ENCODE peak calls at places on chromosomes 13 and 19, in five cellular contexts. One of them, this sample, is unnamed.

GRCh38 chr19:13604902-13605586 is 98.8 kb upstream of the CACNA1A start:
- DNase-seq in IMR-90: no peak
- DNase-seq in cardiac muscle cell: no peak
- DNase-seq in cardiac fibroblast: no peak
- DNase-seq in astrocyte: no peak
- DNase-seq in this sample: no peak

GRCh38 chr13:45921337-45921736 is 69.8 kb upstream of the SIAH3 start:
- DNase-seq in IMR-90: no peak
- DNase-seq in cardiac fibroblast: no peak
- DNase-seq in astrocyte: no peak
- DNase-seq in cardiac muscle cell: no peak
- DNase-seq in this sample: no peak

GRCh38 chr19:53868892-53869804 is 1.5 kb downstream of the MYADM start:
- DNase-seq in cardiac muscle cell: peak
- DNase-seq in cardiac fibroblast: peak
- DNase-seq in astrocyte: peak
- DNase-seq in IMR-90: peak
- DNase-seq in this sample: peak

GRCh38 chr13:30551194-30551593 is 66.5 kb upstream of the USPL1 start:
- DNase-seq in astrocyte: no peak
- DNase-seq in IMR-90: peak
- DNase-seq in cardiac fibroblast: peak
- DNase-seq in cardiac muscle cell: peak
- DNase-seq in this sample: no peak

GRCh38 chr13:113049981-113050380 is 55.6 kb upstream of the F7 start:
- DNase-seq in cardiac muscle cell: no peak
- DNase-seq in astrocyte: no peak
- DNase-seq in cardiac fibroblast: no peak
- DNase-seq in IMR-90: no peak
- DNase-seq in this sample: no peak

GRCh38 chr19:30062331-30063183 is 120.5 kb downstream of the URI1 start:
- DNase-seq in cardiac fibroblast: no peak
- DNase-seq in cardiac muscle cell: no peak
- DNase-seq in IMR-90: no peak
- DNase-seq in astrocyte: no peak
- DNase-seq in this sample: no peak

GRCh38 chr19:32630338-32630737 is 44.6 kb downstream of the ANKRD27 start:
- DNase-seq in cardiac muscle cell: no peak
- DNase-seq in astrocyte: no peak
- DNase-seq in cardiac fibroblast: no peak
- DNase-seq in IMR-90: no peak
- DNase-seq in this sample: no peak

GRCh38 chr19:16035601-16036297 is 40.5 kb upstream of the TPM4 start:
- DNase-seq in astrocyte: no peak
- DNase-seq in IMR-90: no peak
- DNase-seq in cardiac fibroblast: no peak
- DNase-seq in cardiac muscle cell: no peak
- DNase-seq in this sample: no peak

GRCh38 chr13:75492389-75492788 is 10.4 kb upstream of the TBC1D4 start:
- DNase-seq in cardiac muscle cell: no peak
- DNase-seq in cardiac fibroblast: peak
- DNase-seq in IMR-90: peak
- DNase-seq in astrocyte: peak
- DNase-seq in this sample: no peak

GRCh38 chr13:95155093-95155492 is 146.2 kb downstream of the ABCC4 start:
- DNase-seq in IMR-90: no peak
- DNase-seq in cardiac muscle cell: no peak
- DNase-seq in astrocyte: no peak
- DNase-seq in cardiac fibroblast: peak
- DNase-seq in this sample: no peak

GRCh38 chr19:41339936-41340335 is 13.8 kb downstream of the TGFB1 start:
- DNase-seq in cardiac muscle cell: no peak
- DNase-seq in astrocyte: peak
- DNase-seq in IMR-90: peak
- DNase-seq in cardiac fibroblast: peak
- DNase-seq in this sample: no peak

GRCh38 chr19:37989855-37990254 is 82.8 kb downstream of the SIPA1L3 start:
- DNase-seq in cardiac fibroblast: peak
- DNase-seq in astrocyte: no peak
- DNase-seq in IMR-90: no peak
- DNase-seq in cardiac muscle cell: no peak
- DNase-seq in this sample: no peak

GRCh38 chr19:44588753-44589112 is 24.6 kb upstream of the IGSF23 start:
- DNase-seq in cardiac muscle cell: no peak
- DNase-seq in cardiac fibroblast: no peak
- DNase-seq in IMR-90: no peak
- DNase-seq in astrocyte: no peak
- DNase-seq in this sample: no peak

GRCh38 chr19:44590245-44591059 is 22.9 kb upstream of the IGSF23 start:
- DNase-seq in IMR-90: no peak
- DNase-seq in astrocyte: no peak
- DNase-seq in cardiac muscle cell: no peak
- DNase-seq in cardiac fibroblast: no peak
- DNase-seq in this sample: no peak

GRCh38 chr19:44592451-44592890 is 20.9 kb upstream of the IGSF23 start:
- DNase-seq in cardiac muscle cell: no peak
- DNase-seq in IMR-90: no peak
- DNase-seq in astrocyte: peak
- DNase-seq in cardiac fibroblast: peak
- DNase-seq in this sample: no peak

GRCh38 chr19:44585371-44586141 is 27.8 kb upstream of the IGSF23 start:
- DNase-seq in cardiac muscle cell: no peak
- DNase-seq in astrocyte: peak
- DNase-seq in cardiac fibroblast: peak
- DNase-seq in IMR-90: peak
- DNase-seq in this sample: no peak

DNA sequence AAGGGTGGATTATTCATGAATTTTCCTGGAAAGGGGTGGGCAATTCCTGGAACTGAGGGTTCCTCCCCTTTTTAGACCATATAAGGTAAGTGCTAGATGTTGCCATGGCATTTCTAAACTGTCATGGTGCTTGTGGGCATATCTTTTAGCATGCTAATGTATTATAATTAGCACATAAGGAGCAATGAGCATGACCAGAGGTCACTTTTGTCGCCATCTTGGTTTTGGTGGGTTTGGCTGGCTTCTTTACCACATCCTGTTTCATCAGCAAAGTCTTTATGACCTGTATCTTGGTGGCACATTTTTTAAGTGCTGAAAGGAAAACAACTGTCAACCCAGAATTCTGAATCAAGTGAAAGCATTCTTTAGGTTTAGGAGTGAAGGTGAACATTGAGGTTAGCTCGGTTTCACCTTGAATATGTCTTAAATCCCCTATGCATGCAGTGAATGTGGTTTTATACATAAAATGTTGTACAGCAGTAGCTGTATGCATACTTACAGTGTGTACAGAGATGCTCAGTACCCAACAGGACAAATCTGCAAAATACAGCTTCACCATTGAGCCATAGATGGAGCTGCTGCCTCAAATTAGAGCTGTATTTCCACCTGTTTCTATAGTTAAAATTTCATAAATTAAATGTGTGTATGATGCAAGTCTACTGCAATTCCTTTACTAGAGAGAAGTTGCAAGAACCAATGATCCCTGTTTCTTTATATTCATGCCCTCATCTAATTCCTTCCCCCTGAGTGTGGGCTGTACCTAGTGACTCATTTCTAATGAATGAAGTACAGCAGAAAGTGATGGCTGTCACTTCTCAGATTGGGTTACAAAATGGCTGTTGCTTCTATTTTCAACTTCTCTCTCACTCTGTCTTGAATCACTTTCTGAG is 25.3 kb upstream of the IGSF23 start:
- DNase-seq in IMR-90: peak
- DNase-seq in cardiac fibroblast: peak
- DNase-seq in cardiac muscle cell: no peak
- DNase-seq in astrocyte: peak
- DNase-seq in this sample: no peak
- TF ChIP-seq CTCF in IMR-90: peak
- TF ChIP-seq CTCF in cardiac fibroblast: peak
- TF ChIP-seq CTCF in cardiac muscle cell: peak
- TF ChIP-seq CTCF in astrocyte: peak
- TF ChIP-seq CTCF in this sample: no peak

GRCh38 chr13:27281420-27281819 is 10.8 kb downstream of the RASL11A start:
- DNase-seq in astrocyte: no peak
- DNase-seq in cardiac muscle cell: no peak
- DNase-seq in IMR-90: no peak
- DNase-seq in cardiac fibroblast: no peak
- DNase-seq in this sample: no peak
- TF ChIP-seq CTCF in astrocyte: no peak
- TF ChIP-seq CTCF in cardiac muscle cell: no peak
- TF ChIP-seq CTCF in IMR-90: no peak
- TF ChIP-seq CTCF in cardiac fibroblast: no peak
- TF ChIP-seq CTCF in this sample: no peak

GRCh38 chr13:49908637-49909036 is 27.5 kb downstream of the SPRYD7 start:
- DNase-seq in cardiac fibroblast: no peak
- DNase-seq in astrocyte: no peak
- DNase-seq in IMR-90: no peak
- DNase-seq in cardiac muscle cell: no peak
- DNase-seq in this sample: no peak
- TF ChIP-seq CTCF in cardiac fibroblast: no peak
- TF ChIP-seq CTCF in astrocyte: no peak
- TF ChIP-seq CTCF in IMR-90: no peak
- TF ChIP-seq CTCF in cardiac muscle cell: no peak
- TF ChIP-seq CTCF in this sample: no peak

DNA sequence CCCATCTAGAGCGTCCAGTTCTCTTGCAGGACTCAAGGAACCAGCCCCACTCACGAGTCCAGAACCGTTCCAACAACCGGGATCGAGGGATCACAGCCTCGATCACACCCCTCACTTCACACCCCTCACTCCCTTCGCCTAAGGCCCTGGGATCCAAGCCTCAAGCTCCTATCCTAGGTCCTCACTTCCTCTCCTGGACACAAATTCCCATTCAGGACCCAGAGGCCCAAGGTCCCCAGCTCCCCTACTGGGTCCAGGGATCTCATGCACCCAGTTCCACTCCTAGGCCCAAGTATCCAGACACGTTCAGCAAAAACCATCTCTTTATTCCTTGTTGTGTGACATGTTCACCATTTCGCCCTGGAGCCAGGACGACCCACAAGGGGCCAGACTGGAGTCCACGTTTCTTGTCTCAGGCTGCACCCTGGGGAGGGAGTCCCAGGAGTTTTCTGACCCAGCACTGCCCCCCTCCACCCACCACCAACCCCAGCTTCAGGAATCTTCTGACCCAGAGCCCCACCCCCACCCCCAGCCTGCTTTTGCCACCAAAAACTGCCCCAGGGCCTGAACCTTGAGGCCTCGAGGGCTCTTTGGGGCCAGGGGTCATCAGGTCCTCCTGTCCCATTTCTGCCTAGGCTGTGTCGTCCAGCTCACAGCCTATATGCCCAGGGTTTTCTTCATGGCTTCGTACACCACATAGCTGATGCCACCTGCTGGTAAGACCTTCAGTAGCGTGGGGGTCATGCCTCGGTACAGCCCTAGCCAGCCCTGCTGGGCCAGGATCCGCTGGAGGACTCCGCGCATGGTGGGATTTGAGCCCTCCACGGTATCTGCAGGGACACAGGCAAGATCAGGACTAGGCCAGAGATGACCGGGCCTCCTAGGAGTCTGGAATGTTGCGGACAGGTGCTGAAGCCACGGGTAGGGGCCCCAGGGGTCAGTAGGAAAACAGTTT is 1.4 kb upstream of the KHSRP start:
- DNase-seq in cardiac fibroblast: no peak
- DNase-seq in cardiac muscle cell: no peak
- DNase-seq in astrocyte: no peak
- DNase-seq in IMR-90: no peak
- DNase-seq in this sample: no peak
- TF ChIP-seq CTCF in cardiac fibroblast: no peak
- TF ChIP-seq CTCF in cardiac muscle cell: no peak
- TF ChIP-seq CTCF in astrocyte: no peak
- TF ChIP-seq CTCF in IMR-90: no peak
- TF ChIP-seq CTCF in this sample: no peak

GRCh38 chr19:50261446-50261970 is 58.1 kb downstream of the MYH14 start:
- DNase-seq in astrocyte: no peak
- DNase-seq in cardiac muscle cell: no peak
- DNase-seq in cardiac fibroblast: no peak
- DNase-seq in IMR-90: no peak
- DNase-seq in this sample: no peak

GRCh38 chr19:50266896-50267295 is 62.3 kb downstream of the KCNC3 start:
- DNase-seq in astrocyte: no peak
- DNase-seq in IMR-90: no peak
- DNase-seq in cardiac muscle cell: no peak
- DNase-seq in cardiac fibroblast: no peak
- DNase-seq in this sample: no peak

GRCh38 chr19:50266041-50266440 is 62.6 kb downstream of the MYH14 start:
- DNase-seq in cardiac muscle cell: no peak
- DNase-seq in IMR-90: no peak
- DNase-seq in astrocyte: no peak
- DNase-seq in cardiac fibroblast: no peak
- DNase-seq in this sample: no peak

GRCh38 chr19:50263176-50263575 is 59.8 kb downstream of the MYH14 start:
- DNase-seq in astrocyte: no peak
- DNase-seq in cardiac fibroblast: no peak
- DNase-seq in IMR-90: no peak
- DNase-seq in cardiac muscle cell: no peak
- DNase-seq in this sample: no peak

DNA sequence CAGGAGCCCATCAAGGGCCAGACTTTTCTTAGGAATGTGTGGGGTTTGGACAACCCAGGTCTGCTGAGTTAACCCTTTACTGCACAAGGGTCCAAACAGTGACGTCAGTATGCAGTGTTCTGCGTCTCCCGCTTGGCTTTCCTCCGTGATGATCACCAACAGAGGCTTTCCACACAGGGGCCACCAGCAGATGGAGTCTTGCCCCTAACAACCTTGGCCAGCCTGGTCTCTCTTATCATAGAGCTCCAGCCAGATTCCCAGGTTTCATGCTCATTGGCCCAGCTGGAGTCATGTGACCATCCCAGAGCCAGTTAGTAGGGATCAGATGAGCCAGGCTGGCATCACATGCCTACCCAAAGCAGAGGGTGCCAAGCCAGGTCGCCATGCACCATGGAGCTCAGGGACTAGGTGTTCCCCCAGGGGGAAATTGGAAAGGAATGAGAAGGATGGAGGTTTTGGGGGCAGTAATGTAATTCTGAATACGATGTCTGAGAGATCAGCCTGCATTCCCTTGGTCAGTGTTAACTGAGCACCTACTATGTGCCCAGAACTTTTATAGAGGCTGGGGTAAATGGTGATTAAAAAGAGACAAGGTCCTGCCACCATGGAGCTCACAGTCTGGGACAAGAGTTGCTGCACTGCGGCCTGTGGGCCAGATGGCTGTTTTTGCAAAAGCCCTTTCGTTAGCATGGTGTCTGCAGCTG is 61.2 kb downstream of the MYH14 start:
- DNase-seq in astrocyte: no peak
- DNase-seq in cardiac muscle cell: no peak
- DNase-seq in cardiac fibroblast: no peak
- DNase-seq in IMR-90: no peak
- DNase-seq in this sample: no peak
- TF ChIP-seq CTCF in astrocyte: no peak
- TF ChIP-seq CTCF in cardiac muscle cell: no peak
- TF ChIP-seq CTCF in cardiac fibroblast: no peak
- TF ChIP-seq CTCF in IMR-90: no peak
- TF ChIP-seq CTCF in this sample: no peak

GRCh38 chr19:4760285-4760650 is 31.3 kb upstream of the FEM1A start:
- DNase-seq in astrocyte: no peak
- DNase-seq in cardiac muscle cell: no peak
- DNase-seq in IMR-90: no peak
- DNase-seq in cardiac fibroblast: no peak
- DNase-seq in this sample: no peak
- TF ChIP-seq CTCF in astrocyte: no peak
- TF ChIP-seq CTCF in cardiac muscle cell: no peak
- TF ChIP-seq CTCF in IMR-90: no peak
- TF ChIP-seq CTCF in cardiac fibroblast: no peak
- TF ChIP-seq CTCF in this sample: no peak